ENCODE peak calls at places on chromosome 15, in seven cellular contexts. W is GM12878, Q is vagina, V is HepG2, M is suprapubic skin, I is sigmoid colon, A is stomach. S is an unnamed sample.

GRCh38 chr15:33789141-33789540 is 179.2 kb upstream of the CHRM5 start:
- DNase-seq in W (no peak), Q (no peak), V (no peak), M (no peak), I (no peak), A (no peak), S (no peak)

GRCh38 chr15:43518073-43518761 is 809 bp downstream of the MAP1A start:
- DNase-seq in W (no peak), Q (peak; percentile 87), V (no peak), M (no peak), I (no peak), A (no peak), S (no peak)

GRCh38 chr15:85479071-85479647 is 98.8 kb downstream of the AKAP13 start:
- DNase-seq in W (no peak), Q (no peak), V (no peak), M (no peak), I (no peak), A (no peak), S (no peak)

GRCh38 chr15:67303490-67304363 is 49.1 kb downstream of the IQCH start:
- DNase-seq in W (peak; percentile 24), Q (no peak), V (peak; percentile 49), M (no peak), I (no peak), A (no peak), S (peak; percentile 10)

GRCh38 chr15:52337198-52337853 is 41.7 kb upstream of the MYO5C start:
- DNase-seq in W (no peak), Q (no peak), V (peak; percentile 16), M (no peak), I (no peak), A (no peak), S (no peak)

GRCh38 chr15:32819406-32819930 is 101.7 kb downstream of the GREM1 start:
- DNase-seq in W (no peak), Q (no peak), V (no peak), M (no peak), I (no peak), A (no peak), S (no peak)

GRCh38 chr15:52220896-52221660 is 29.9 kb upstream of the GNB5 start:
- DNase-seq in W (no peak), Q (no peak), V (no peak), M (no peak), I (no peak), A (no peak), S (no peak)

GRCh38 chr15:59879506-59879905 is 124.6 kb upstream of the FOXB1 start:
- DNase-seq in W (no peak), Q (no peak), V (no peak), M (no peak), I (no peak), A (no peak), S (no peak)

GRCh38 chr15:52208306-52208946 is 17.2 kb upstream of the GNB5 start:
- DNase-seq in W (no peak), Q (no peak), V (peak; percentile 76), M (no peak), I (peak; percentile 70), A (peak; percentile 71), S (peak; percentile 66)

GRCh38 chr15:47523669-47524068 is 193.6 kb upstream of the SEMA6D start:
- DNase-seq in W (no peak), Q (no peak), V (no peak), M (no peak), I (no peak), A (no peak), S (no peak)

GRCh38 chr15:73318463-73319351 is 50.1 kb downstream of the HCN4 start:
- DNase-seq in W (no peak), Q (no peak), V (no peak), M (no peak), I (no peak), A (no peak), S (no peak)

GRCh38 chr15:33448151-33448550 is 137.4 kb downstream of the RYR3 start:
- DNase-seq in W (no peak), Q (no peak), V (no peak), M (no peak), I (no peak), A (no peak), S (no peak)

GRCh38 chr15:85690546-85691226 is 104.0 kb downstream of the KLHL25 start:
- DNase-seq in W (peak; percentile 79), Q (no peak), V (no peak), M (no peak), I (no peak), A (no peak), S (no peak)

GRCh38 chr15:38690737-38691332 is 126.2 kb upstream of the RASGRP1 start:
- DNase-seq in W (no peak), Q (no peak), V (peak; percentile 53), M (no peak), I (no peak), A (peak; percentile 73), S (peak; percentile 76)

GRCh38 chr15:89098281-89098680 is 10.0 kb downstream of the ABHD2 start:
- DNase-seq in W (no peak), Q (no peak), V (no peak), M (no peak), I (peak; percentile 52), A (no peak), S (no peak)

GRCh38 chr15:89103481-89104171 is 15.4 kb downstream of the ABHD2 start:
- DNase-seq in W (no peak), Q (no peak), V (no peak), M (no peak), I (peak; percentile 53), A (no peak), S (no peak)

GRCh38 chr15:89104172-89104564 is 15.9 kb downstream of the ABHD2 start:
- DNase-seq in W (no peak), Q (no peak), V (no peak), M (no peak), I (peak; percentile 57), A (no peak), S (no peak)

GRCh38 chr15:89099968-89100367 is 11.7 kb downstream of the ABHD2 start:
- DNase-seq in W (no peak), Q (no peak), V (no peak), M (no peak), I (no peak), A (no peak), S (no peak)

DNA sequence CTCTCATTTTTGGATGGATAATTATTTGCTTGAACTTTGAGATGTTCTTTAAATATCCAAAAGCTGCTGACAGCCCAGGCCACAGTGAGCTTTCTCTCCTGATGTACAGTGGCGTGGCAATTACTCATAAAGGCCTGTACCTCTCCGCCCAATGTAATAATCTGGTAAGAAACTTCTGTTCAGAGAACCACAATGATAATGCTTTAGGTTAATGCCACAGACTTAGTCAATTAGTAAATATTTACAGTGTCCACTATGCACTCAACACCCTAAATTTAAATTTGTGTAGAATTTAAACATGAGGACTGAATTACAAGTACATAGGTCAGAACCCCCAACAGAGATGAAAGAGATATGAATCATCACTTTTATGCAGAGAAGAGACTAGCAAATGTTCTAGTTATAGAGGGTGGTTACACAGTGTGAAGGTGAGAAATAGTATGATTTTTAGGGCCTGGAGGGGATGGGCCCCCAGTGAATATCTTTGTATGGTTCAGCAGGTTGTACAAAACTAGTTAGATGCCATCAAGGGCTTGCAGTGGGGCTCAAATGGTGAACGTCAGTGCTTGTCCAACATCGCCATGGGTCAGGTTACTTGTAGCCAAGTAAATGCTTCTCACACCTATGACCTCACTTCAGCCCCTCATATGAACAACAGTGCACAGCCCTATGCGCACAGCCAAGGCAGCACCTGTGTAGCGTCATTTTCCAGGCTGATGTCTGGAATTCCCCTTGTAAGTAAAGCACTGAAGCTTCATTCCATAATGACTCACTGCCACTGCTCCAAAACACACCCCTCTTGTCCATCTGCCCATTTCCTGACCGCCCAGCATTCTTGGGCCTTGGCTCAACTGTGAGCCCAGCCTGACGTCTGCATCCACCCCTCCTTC is 13.3 kb downstream of the ABHD2 start:
- DNase-seq in W (no peak), Q (peak; percentile 96), V (peak; percentile 45), M (no peak), I (peak; percentile 93), A (peak; percentile 68), S (peak; percentile 60)
- TF ChIP-seq POLR2AphosphoS5 in W (no peak), Q (peak; percentile 54), V (no peak), M (no peak), I (peak; percentile 90), A (peak; percentile 94), S (peak; percentile 73)

GRCh38 chr15:78898540-78898939 is 25.9 kb downstream of the MORF4L1 start:
- DNase-seq in W (no peak), Q (no peak), V (no peak), M (no peak), I (no peak), A (no peak), S (no peak)
- TF ChIP-seq POLR2AphosphoS5 in W (peak; percentile 59), Q (no peak), V (no peak), M (no peak), I (no peak), A (no peak), S (no peak)

GRCh38 chr15:99105516-99106341 is 849 bp downstream of the SYNM start:
- DNase-seq in W (no peak), Q (no peak), V (no peak), M (peak; percentile 79), I (peak; percentile 79), A (peak; percentile 33), S (peak; percentile 37)
- TF ChIP-seq POLR2AphosphoS5 in W (no peak), Q (no peak), V (no peak), M (no peak), I (peak; percentile 53), A (peak; percentile 24), S (peak; percentile 37)

GRCh38 chr15:76310470-76311070 is 699 bp downstream of the ETFA start:
- DNase-seq in W (no peak), Q (no peak), V (no peak), M (no peak), I (no peak), A (no peak), S (no peak)

GRCh38 chr15:76312540-76313174 is 1.4 kb upstream of the ETFA start:
- DNase-seq in W (no peak), Q (no peak), V (peak; percentile 75), M (no peak), I (no peak), A (no peak), S (no peak)

GRCh38 chr15:76309561-76310330 is 1.5 kb downstream of the ETFA start:
- DNase-seq in W (no peak), Q (no peak), V (no peak), M (no peak), I (no peak), A (no peak), S (no peak)

GRCh38 chr15:76313731-76314130 is 2.5 kb upstream of the ETFA start:
- DNase-seq in W (no peak), Q (no peak), V (no peak), M (no peak), I (no peak), A (no peak), S (no peak)

DNA sequence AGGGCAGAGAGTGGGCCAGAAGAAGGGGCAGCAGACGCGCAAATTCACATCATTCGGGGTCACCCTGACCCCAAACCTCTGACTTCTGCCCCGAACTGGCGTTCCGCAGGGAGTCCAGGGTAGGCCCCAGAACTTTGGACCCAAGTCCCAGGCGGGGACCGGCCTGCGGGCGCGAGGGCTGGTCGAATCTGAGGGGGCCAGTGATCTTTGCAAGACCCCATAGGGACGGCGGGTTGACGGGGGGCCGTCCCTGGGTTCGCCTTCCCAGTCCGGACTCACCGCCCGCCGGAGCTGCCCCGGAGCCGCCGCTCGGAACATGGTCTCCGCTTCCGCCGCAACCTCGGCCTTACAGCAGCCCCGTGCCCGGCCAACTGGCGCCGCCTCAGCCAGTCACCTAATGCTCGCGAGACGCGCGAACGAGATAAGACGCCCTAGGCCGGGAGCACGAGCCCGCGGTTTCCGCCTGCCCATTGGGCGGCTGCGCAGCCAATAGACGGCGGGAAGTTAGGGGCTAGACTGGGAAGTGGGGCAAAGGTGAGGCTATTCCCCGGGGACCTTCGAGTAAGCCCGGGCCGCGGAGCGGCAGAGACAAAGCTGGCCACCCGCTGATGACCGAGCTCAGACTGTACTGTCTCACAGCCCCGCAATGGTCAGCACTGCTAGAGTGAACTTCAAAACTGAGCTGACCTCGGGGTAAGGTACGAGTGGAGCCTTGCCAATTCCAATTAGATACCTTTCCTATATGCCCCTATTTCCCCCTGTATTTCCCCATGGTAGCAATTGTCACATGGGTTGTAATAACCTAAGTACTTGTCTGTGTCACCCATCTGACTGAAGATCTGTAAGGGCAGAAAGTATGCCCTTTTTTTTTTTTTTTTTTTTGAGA is at the start of gene ETFA:
- DNase-seq in W (peak; percentile 91), Q (peak; percentile 96), V (peak; percentile 95), M (peak; percentile 98), I (peak; percentile 99), A (peak; percentile 98), S (peak; percentile 98)
- TF ChIP-seq POLR2AphosphoS5 in W (peak; percentile 96), Q (peak; percentile 97), V (peak; percentile 87), M (peak; percentile 62), I (peak; percentile 97), A (peak; percentile 97), S (peak; percentile 96)

S was measured in transverse colon.